ENCODE peak calls at places on chromosomes 12 and 14, in seven cellular contexts. One of them, this sample, is unnamed.

GRCh38 chr14:77865455-77865854 is 65.5 kb downstream of the ADCK1 start:
- DNase-seq in AG10803: no peak
- DNase-seq in Jurkat, Clone E6-1: no peak
- DNase-seq in prostate gland: no peak
- DNase-seq in ELR: no peak
- DNase-seq in stimulated activated CD4-positive, alpha-beta T cell treated with anti-CD3 and anti-CD28 coated beads, Interleukin-4, amount 100 ng/mL, for 24 hours: no peak
- DNase-seq in KBM-7: no peak
- DNase-seq in this sample: no peak

GRCh38 chr12:131239384-131240094 is 285.8 kb downstream of the ADGRD1 start:
- DNase-seq in AG10803: no peak
- DNase-seq in Jurkat, Clone E6-1: no peak
- DNase-seq in prostate gland: no peak
- DNase-seq in ELR: no peak
- DNase-seq in stimulated activated CD4-positive, alpha-beta T cell treated with anti-CD3 and anti-CD28 coated beads, Interleukin-4, amount 100 ng/mL, for 24 hours: no peak
- DNase-seq in KBM-7: no peak
- DNase-seq in this sample: no peak

GRCh38 chr14:103846569-103847438 is 571 bp downstream of the PPP1R13B start:
- DNase-seq in AG10803: no peak
- DNase-seq in Jurkat, Clone E6-1: no peak
- DNase-seq in prostate gland: no peak
- DNase-seq in ELR: peak; percentile 54
- DNase-seq in stimulated activated CD4-positive, alpha-beta T cell treated with anti-CD3 and anti-CD28 coated beads, Interleukin-4, amount 100 ng/mL, for 24 hours: peak; percentile 8
- DNase-seq in KBM-7: peak; percentile 17
- DNase-seq in this sample: peak; percentile 25

GRCh38 chr14:54935958-54936357 is 33.3 kb upstream of the GCH1 start:
- DNase-seq in AG10803: peak; percentile 67
- DNase-seq in Jurkat, Clone E6-1: no peak
- DNase-seq in prostate gland: no peak
- DNase-seq in ELR: peak; percentile 78
- DNase-seq in stimulated activated CD4-positive, alpha-beta T cell treated with anti-CD3 and anti-CD28 coated beads, Interleukin-4, amount 100 ng/mL, for 24 hours: no peak
- DNase-seq in KBM-7: no peak
- DNase-seq in this sample: no peak

GRCh38 chr14:105448706-105449111 is 25.9 kb upstream of the CRIP2 start:
- DNase-seq in AG10803: peak; percentile 54
- DNase-seq in Jurkat, Clone E6-1: no peak
- DNase-seq in prostate gland: peak; percentile 47
- DNase-seq in ELR: peak; percentile 58
- DNase-seq in stimulated activated CD4-positive, alpha-beta T cell treated with anti-CD3 and anti-CD28 coated beads, Interleukin-4, amount 100 ng/mL, for 24 hours: peak; percentile 58
- DNase-seq in KBM-7: peak; percentile 55
- DNase-seq in this sample: peak; percentile 63

GRCh38 chr14:68733086-68733621 is 59.7 kb downstream of the ZFP36L1 start:
- DNase-seq in AG10803: peak; percentile 21
- DNase-seq in Jurkat, Clone E6-1: no peak
- DNase-seq in prostate gland: no peak
- DNase-seq in ELR: no peak
- DNase-seq in stimulated activated CD4-positive, alpha-beta T cell treated with anti-CD3 and anti-CD28 coated beads, Interleukin-4, amount 100 ng/mL, for 24 hours: peak; percentile 22
- DNase-seq in KBM-7: peak; percentile 72
- DNase-seq in this sample: no peak

GRCh38 chr12:41466762-41467270 is 278.7 kb downstream of the PDZRN4 start:
- DNase-seq in AG10803: no peak
- DNase-seq in Jurkat, Clone E6-1: no peak
- DNase-seq in prostate gland: no peak
- DNase-seq in ELR: no peak
- DNase-seq in stimulated activated CD4-positive, alpha-beta T cell treated with anti-CD3 and anti-CD28 coated beads, Interleukin-4, amount 100 ng/mL, for 24 hours: no peak
- DNase-seq in KBM-7: no peak
- DNase-seq in this sample: no peak

GRCh38 chr12:91926810-91927209 is 218.8 kb downstream of the BTG1 start:
- DNase-seq in AG10803: peak; percentile 84
- DNase-seq in Jurkat, Clone E6-1: no peak
- DNase-seq in prostate gland: no peak
- DNase-seq in ELR: peak; percentile 80
- DNase-seq in stimulated activated CD4-positive, alpha-beta T cell treated with anti-CD3 and anti-CD28 coated beads, Interleukin-4, amount 100 ng/mL, for 24 hours: no peak
- DNase-seq in KBM-7: no peak
- DNase-seq in this sample: no peak

GRCh38 chr14:94612174-94612573 is at the start of gene SERPINA3:
- DNase-seq in AG10803: peak; percentile 35
- DNase-seq in Jurkat, Clone E6-1: no peak
- DNase-seq in prostate gland: no peak
- DNase-seq in ELR: no peak
- DNase-seq in stimulated activated CD4-positive, alpha-beta T cell treated with anti-CD3 and anti-CD28 coated beads, Interleukin-4, amount 100 ng/mL, for 24 hours: no peak
- DNase-seq in KBM-7: no peak
- DNase-seq in this sample: no peak

GRCh38 chr14:60179296-60179924 is 14.2 kb upstream of the DHRS7 start:
- DNase-seq in AG10803: peak; percentile 82
- DNase-seq in Jurkat, Clone E6-1: no peak
- DNase-seq in prostate gland: no peak
- DNase-seq in ELR: peak; percentile 61
- DNase-seq in stimulated activated CD4-positive, alpha-beta T cell treated with anti-CD3 and anti-CD28 coated beads, Interleukin-4, amount 100 ng/mL, for 24 hours: no peak
- DNase-seq in KBM-7: no peak
- DNase-seq in this sample: no peak

GRCh38 chr14:101915871-101916815 is 48.2 kb upstream of the DYNC1H1 start:
- DNase-seq in AG10803: no peak
- DNase-seq in Jurkat, Clone E6-1: no peak
- DNase-seq in prostate gland: no peak
- DNase-seq in ELR: no peak
- DNase-seq in stimulated activated CD4-positive, alpha-beta T cell treated with anti-CD3 and anti-CD28 coated beads, Interleukin-4, amount 100 ng/mL, for 24 hours: no peak
- DNase-seq in KBM-7: no peak
- DNase-seq in this sample: no peak

GRCh38 chr14:52767058-52767833 is 24.2 kb downstream of the GNPNAT1 start:
- DNase-seq in AG10803: no peak
- DNase-seq in Jurkat, Clone E6-1: no peak
- DNase-seq in prostate gland: no peak
- DNase-seq in ELR: no peak
- DNase-seq in stimulated activated CD4-positive, alpha-beta T cell treated with anti-CD3 and anti-CD28 coated beads, Interleukin-4, amount 100 ng/mL, for 24 hours: no peak
- DNase-seq in KBM-7: no peak
- DNase-seq in this sample: no peak

GRCh38 chr12:50232206-50232605 is 51.1 kb downstream of the LIMA1 start:
- DNase-seq in AG10803: no peak
- DNase-seq in Jurkat, Clone E6-1: no peak
- DNase-seq in prostate gland: no peak
- DNase-seq in ELR: no peak
- DNase-seq in stimulated activated CD4-positive, alpha-beta T cell treated with anti-CD3 and anti-CD28 coated beads, Interleukin-4, amount 100 ng/mL, for 24 hours: no peak
- DNase-seq in KBM-7: no peak
- DNase-seq in this sample: no peak

GRCh38 chr12:56160160-56160763 is 2.1 kb downstream of the MYL6 start:
- DNase-seq in AG10803: no peak
- DNase-seq in Jurkat, Clone E6-1: peak; percentile 42
- DNase-seq in prostate gland: no peak
- DNase-seq in ELR: peak; percentile 81
- DNase-seq in stimulated activated CD4-positive, alpha-beta T cell treated with anti-CD3 and anti-CD28 coated beads, Interleukin-4, amount 100 ng/mL, for 24 hours: peak; percentile 60
- DNase-seq in KBM-7: peak; percentile 16
- DNase-seq in this sample: peak; percentile 51

GRCh38 chr14:50726372-50727107 is 58.4 kb upstream of the SAV1 start:
- DNase-seq in AG10803: peak; percentile 97
- DNase-seq in Jurkat, Clone E6-1: peak; percentile 86
- DNase-seq in prostate gland: no peak
- DNase-seq in ELR: peak; percentile 87
- DNase-seq in stimulated activated CD4-positive, alpha-beta T cell treated with anti-CD3 and anti-CD28 coated beads, Interleukin-4, amount 100 ng/mL, for 24 hours: peak; percentile 43
- DNase-seq in KBM-7: no peak
- DNase-seq in this sample: no peak

GRCh38 chr12:14913381-14913781 is 25.0 kb downstream of the ERP27 start:
- DNase-seq in AG10803: no peak
- DNase-seq in Jurkat, Clone E6-1: no peak
- DNase-seq in prostate gland: no peak
- DNase-seq in ELR: no peak
- DNase-seq in stimulated activated CD4-positive, alpha-beta T cell treated with anti-CD3 and anti-CD28 coated beads, Interleukin-4, amount 100 ng/mL, for 24 hours: no peak
- DNase-seq in KBM-7: no peak
- DNase-seq in this sample: no peak

GRCh38 chr14:35384386-35385041 is 20.0 kb downstream of the NFKBIA start:
- DNase-seq in AG10803: peak; percentile 94
- DNase-seq in Jurkat, Clone E6-1: no peak
- DNase-seq in prostate gland: no peak
- DNase-seq in ELR: peak; percentile 92
- DNase-seq in stimulated activated CD4-positive, alpha-beta T cell treated with anti-CD3 and anti-CD28 coated beads, Interleukin-4, amount 100 ng/mL, for 24 hours: no peak
- DNase-seq in KBM-7: no peak
- DNase-seq in this sample: no peak